ENCODE peak calls at places on chromosomes 1 and 21, in nine cellular contexts. X is NCI-H146, N is NCI-H1092 treated with DMSO at 0.1 percent for 48 hours, O is stomach, R is cardiac fibroblast, U is AG08396, Y is retina, L is HT-29, P is A172. I is an unnamed sample.

GRCh38 chr1:168110896-168111545 is 25.7 kb downstream of the GPR161 start:
- DNase-seq in X (no peak), N (no peak), O (no peak), R (peak; percentile 86), U (no peak), Y (no peak), L (no peak), P (no peak), I (no peak)

GRCh38 chr1:202016022-202016624 is 5.7 kb downstream of the ELF3 start:
- DNase-seq in X (no peak), N (no peak), O (peak; percentile 30), R (no peak), U (peak; percentile 42), Y (no peak), L (peak; percentile 59), P (no peak), I (peak; percentile 48)

GRCh38 chr1:160078392-160079195 is 2.7 kb upstream of the KCNJ9 start:
- DNase-seq in X (peak; percentile 8), N (peak; percentile 5), O (peak; percentile 62), R (peak; percentile 46), U (peak; percentile 70), Y (peak; percentile 79), L (peak; percentile 46), P (peak; percentile 69), I (peak; percentile 57)

GRCh38 chr1:118914379-118915161 is 73.6 kb downstream of the TBX15 start:
- DNase-seq in X (no peak), N (no peak), O (no peak), R (no peak), U (no peak), Y (no peak), L (peak; percentile 49), P (no peak), I (no peak)

GRCh38 chr1:203625623-203626189 is 926 bp upstream of the ATP2B4 start:
- DNase-seq in X (peak; percentile 35), N (peak; percentile 61), O (no peak), R (peak; percentile 47), U (no peak), Y (peak; percentile 53), L (peak; percentile 72), P (no peak), I (peak; percentile 80)

GRCh38 chr21:45098867-45099266 is 24.5 kb downstream of the ADARB1 start:
- DNase-seq in X (no peak), N (peak; percentile 14), O (no peak), R (peak; percentile 30), U (no peak), Y (no peak), L (peak; percentile 21), P (no peak), I (no peak)

GRCh38 chr1:112995890-112996289 is 39.9 kb upstream of the SLC16A1 start:
- DNase-seq in X (no peak), N (no peak), O (no peak), R (peak; percentile 18), U (no peak), Y (no peak), L (no peak), P (no peak), I (no peak)

GRCh38 chr1:204624631-204625216 is 60.8 kb downstream of the LRRN2 start:
- DNase-seq in X (no peak), N (peak; percentile 47), O (no peak), R (no peak), U (no peak), Y (peak; percentile 56), L (no peak), P (no peak), I (no peak)

GRCh38 chr1:192378878-192379277 is 62.1 kb downstream of the RGS21 start:
- DNase-seq in X (no peak), N (no peak), O (no peak), R (no peak), U (no peak), Y (no peak), L (no peak), P (no peak), I (no peak)

GRCh38 chr1:45373573-45373972 is 33.3 kb upstream of the MUTYH start:
- DNase-seq in X (no peak), N (no peak), O (no peak), R (no peak), U (no peak), Y (no peak), L (no peak), P (no peak), I (no peak)

GRCh38 chr1:153752561-153753195 is 22.5 kb upstream of the SLC27A3 start:
- DNase-seq in X (no peak), N (no peak), O (no peak), R (peak; percentile 83), U (no peak), Y (no peak), L (no peak), P (peak; percentile 85), I (no peak)

GRCh38 chr1:44757420-44757819 is 17.8 kb downstream of the KIF2C start:
- DNase-seq in X (no peak), N (no peak), O (no peak), R (no peak), U (no peak), Y (no peak), L (no peak), P (no peak), I (no peak)

GRCh38 chr1:76682152-76682551 is 185.1 kb upstream of the ST6GALNAC5 start:
- DNase-seq in X (peak; percentile 2), N (no peak), O (no peak), R (no peak), U (no peak), Y (no peak), L (peak; percentile 8), P (no peak), I (no peak)

GRCh38 chr1:222786107-222786506 is 28.7 kb upstream of the DISP1 start:
- DNase-seq in X (no peak), N (no peak), O (no peak), R (peak; percentile 67), U (no peak), Y (no peak), L (no peak), P (peak; percentile 46), I (no peak)

GRCh38 chr1:36367067-36367466 is 18.7 kb downstream of the STK40 start:
- DNase-seq in X (no peak), N (no peak), O (no peak), R (no peak), U (no peak), Y (no peak), L (no peak), P (no peak), I (no peak)

GRCh38 chr1:41891403-41891896 is 27.3 kb downstream of the HIVEP3 start:
- DNase-seq in X (no peak), N (peak; percentile 45), O (peak; percentile 41), R (peak; percentile 58), U (peak; percentile 39), Y (peak; percentile 26), L (peak; percentile 48), P (peak; percentile 65), I (peak; percentile 41)

GRCh38 chr1:59730759-59731478 is 83.8 kb upstream of the HOOK1 start:
- DNase-seq in X (no peak), N (no peak), O (peak; percentile 74), R (peak; percentile 97), U (peak; percentile 77), Y (no peak), L (peak; percentile 75), P (peak; percentile 83), I (peak; percentile 70)

GRCh38 chr1:73839922-73840321 is 358.1 kb downstream of the LRRIQ3 start:
- DNase-seq in X (peak; percentile 2), N (no peak), O (no peak), R (peak; percentile 2), U (no peak), Y (no peak), L (peak; percentile 54), P (no peak), I (peak; percentile 9)

GRCh38 chr1:167477962-167478361 is 40.4 kb downstream of the CD247 start:
- DNase-seq in X (no peak), N (no peak), O (no peak), R (no peak), U (no peak), Y (no peak), L (no peak), P (no peak), I (no peak)